ENCODE peak calls at places on chromosome 5, in eight cellular contexts. V is CD4-positive, alpha-beta memory T cell; H is fibroblast of lung; G is tibial artery; E is GM12878; Q is AG04450; A is PC-3; D is HCT116. C is an unnamed sample.

GRCh38 chr5:38529955-38530644 is 26.3 kb downstream of the LIFR start:
- DNase-seq in A (no peak), E (no peak), Q (no peak), V (no peak), G (no peak), H (no peak), D (no peak), C (no peak)

GRCh38 chr5:59065551-59065950 is 482.7 kb downstream of the RAB3C start:
- DNase-seq in E (no peak), G (no peak), D (no peak), V (no peak), H (peak; percentile 53), A (peak; percentile 73), Q (no peak), C (no peak)

GRCh38 chr5:163460562-163461176 is at the start of gene HMMR:
- DNase-seq in E (no peak), V (no peak), G (no peak), H (peak; percentile 44), Q (no peak), D (no peak), A (peak; percentile 23), C (no peak)

GRCh38 chr5:72630721-72631120 is 123.5 kb upstream of the ZNF366 start:
- DNase-seq in G (no peak), D (no peak), V (no peak), H (no peak), A (no peak), E (no peak), Q (no peak), C (no peak)

GRCh38 chr5:537098-537497 is 12.8 kb upstream of the SLC9A3 start:
- DNase-seq in Q (no peak), V (no peak), H (no peak), D (no peak), E (no peak), G (no peak), A (no peak), C (no peak)

GRCh38 chr5:132425009-132425937 is 55.8 kb downstream of the SLC22A5 start:
- DNase-seq in H (peak; percentile 94), V (peak; percentile 67), Q (no peak), E (peak; percentile 93), A (peak; percentile 53), D (no peak), G (no peak), C (peak; percentile 88)

GRCh38 chr5:17395106-17395505 is 102.9 kb upstream of the TAF11L2 start:
- DNase-seq in V (no peak), D (no peak), A (no peak), E (no peak), G (no peak), Q (no peak), H (no peak), C (no peak)

GRCh38 chr5:12920527-12920926 is 1016.3 kb upstream of the CTNND2 start:
- DNase-seq in Q (no peak), A (peak; percentile 55), E (no peak), D (no peak), G (no peak), H (no peak), V (no peak), C (no peak)

GRCh38 chr5:138210985-138211384 is 2.1 kb downstream of the CDC23 start:
- DNase-seq in G (no peak), H (no peak), E (no peak), D (no peak), V (no peak), Q (no peak), A (no peak), C (no peak)

GRCh38 chr5:14171091-14171490 is 27.9 kb downstream of the TRIO start:
- DNase-seq in H (peak; percentile 59), A (no peak), V (no peak), E (no peak), Q (no peak), G (no peak), D (no peak), C (no peak)
- H3K27ac ChIP-seq in H (no peak overlapping the region), A (no peak overlapping the region), V (no peak overlapping the region), E (peak overlapping the region; percentile 91), Q (peak overlapping the region; percentile 78), G (no peak overlapping the region), D (no peak overlapping the region), C (no peak overlapping the region)

DNA sequence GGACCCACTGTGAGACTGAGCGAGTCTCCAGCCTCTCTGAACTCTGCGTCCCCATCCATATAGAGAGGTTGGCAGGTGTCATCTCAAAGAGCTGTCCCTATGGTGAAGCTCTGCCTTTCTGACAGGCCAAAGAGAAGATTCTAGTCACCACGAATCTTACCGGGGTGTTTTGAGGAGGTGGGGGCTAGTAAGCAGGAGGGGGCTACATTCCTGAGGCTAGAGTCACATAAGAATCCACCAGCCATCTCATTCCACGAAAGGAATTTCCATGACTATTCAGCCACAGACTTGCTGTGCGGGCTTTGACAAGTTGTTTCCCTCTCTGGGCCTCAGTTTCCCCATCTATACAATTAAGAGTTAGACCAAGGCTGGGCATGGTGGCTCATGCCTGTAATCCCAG is 16.3 kb downstream of the PDGFRB start:
- DNase-seq in V (no peak), A (no peak), Q (peak; percentile 70), G (no peak), E (no peak), D (no peak), H (peak; percentile 97), C (no peak)
- H3K27ac ChIP-seq in V (no peak overlapping the region), A (no peak overlapping the region), Q (peak overlapping the region; percentile 100), G (peak overlapping the region; percentile 98), E (no peak overlapping the region), D (no peak overlapping the region), H (peak overlapping the region; percentile 99), C (no peak overlapping the region)

GRCh38 chr5:142275496-142275895 is 49.3 kb downstream of the SPRY4 start:
- DNase-seq in G (peak; percentile 28), Q (no peak), V (no peak), A (peak; percentile 40), H (no peak), D (peak; percentile 69), E (no peak), C (peak; percentile 90)
- H3K27ac ChIP-seq in G (no peak overlapping the region), Q (no peak overlapping the region), V (no peak overlapping the region), A (no peak overlapping the region), H (no peak overlapping the region), D (peak overlapping the region; percentile 11), E (no peak overlapping the region), C (peak overlapping the region; percentile 26)

GRCh38 chr5:103375356-103375755 is 116.8 kb downstream of the MACIR start:
- DNase-seq in H (peak; percentile 82), D (no peak), V (no peak), E (no peak), G (no peak), Q (peak; percentile 81), A (peak; percentile 77), C (no peak)
- H3K27ac ChIP-seq in H (no peak overlapping the region), D (no peak overlapping the region), V (no peak overlapping the region), E (no peak overlapping the region), G (no peak overlapping the region), Q (no peak overlapping the region), A (no peak overlapping the region), C (no peak overlapping the region)

DNA sequence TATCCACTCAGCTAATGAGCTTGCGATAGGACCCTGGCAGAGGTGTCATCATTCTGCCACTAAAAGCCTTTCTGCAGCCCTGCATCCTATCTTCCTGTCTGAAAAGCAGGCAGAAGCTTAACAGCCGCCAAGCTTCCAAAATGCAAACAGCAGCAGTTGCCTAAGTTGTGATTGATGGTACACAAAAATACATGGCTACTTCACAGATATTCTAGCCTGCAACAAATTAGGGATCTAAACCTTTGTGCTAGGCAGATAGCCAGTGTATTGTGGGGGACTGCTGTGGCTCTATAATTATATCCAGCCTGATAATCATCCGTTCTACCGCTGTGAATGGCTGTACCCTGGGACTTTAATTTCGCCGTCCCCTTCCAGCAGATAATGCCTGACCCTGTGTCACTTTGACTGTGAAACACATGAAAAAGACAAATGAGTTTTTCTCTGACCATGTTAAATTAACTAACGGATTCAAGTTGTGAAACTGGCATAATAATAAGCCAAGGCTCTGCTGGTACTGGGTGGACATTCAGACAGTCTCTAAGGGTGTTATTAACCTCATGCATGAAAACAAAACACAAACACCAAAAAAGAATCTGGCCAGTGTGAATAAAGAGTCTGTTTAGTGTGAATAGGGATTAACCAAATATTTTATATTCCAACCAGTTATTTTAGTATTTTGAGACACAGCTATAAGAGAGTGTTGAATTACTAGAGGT is 45.9 kb downstream of the SEMA6A start:
- DNase-seq in G (no peak), H (no peak), E (no peak), Q (no peak), V (no peak), D (no peak), A (no peak), C (no peak)
- H3K27ac ChIP-seq in G (no peak overlapping the region), H (no peak overlapping the region), E (no peak overlapping the region), Q (no peak overlapping the region), V (no peak overlapping the region), D (no peak overlapping the region), A (no peak overlapping the region), C (no peak overlapping the region)

DNA sequence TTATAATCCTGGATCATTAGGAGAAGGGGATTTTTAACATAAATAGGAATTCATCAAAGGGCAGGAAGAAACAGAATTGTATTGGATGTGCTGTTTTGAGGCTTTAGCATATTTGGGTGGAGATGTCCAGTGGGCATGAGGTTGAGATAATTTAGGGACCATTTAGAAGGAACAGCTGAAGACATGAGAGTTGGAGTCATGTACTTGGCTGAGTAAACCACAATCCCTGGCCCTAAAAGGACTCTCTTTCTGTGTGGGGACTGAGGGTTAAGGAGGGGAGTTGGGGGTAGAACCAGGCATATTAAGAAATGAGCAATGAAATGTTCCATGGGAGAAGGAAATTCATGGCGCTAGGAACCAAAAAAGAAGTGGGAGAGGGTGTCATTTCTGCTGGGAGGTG is 61.5 kb downstream of the DCP2 start:
- DNase-seq in V (no peak), D (no peak), H (no peak), Q (no peak), E (no peak), G (no peak), A (no peak), C (no peak)
- H3K27ac ChIP-seq in V (no peak overlapping the region), D (no peak overlapping the region), H (no peak overlapping the region), Q (no peak overlapping the region), E (no peak overlapping the region), G (no peak overlapping the region), A (peak overlapping the region; percentile 79), C (peak overlapping the region; percentile 91)

GRCh38 chr5:146283344-146283761 is 55.3 kb upstream of the POU4F3 start:
- DNase-seq in Q (peak; percentile 81), V (no peak), A (peak; percentile 97), D (peak; percentile 86), E (no peak), H (peak; percentile 97), G (no peak), C (peak; percentile 46)

GRCh38 chr5:146284016-146284415 is 54.6 kb upstream of the POU4F3 start:
- DNase-seq in H (peak; percentile 10), Q (no peak), D (no peak), G (no peak), A (peak; percentile 87), V (no peak), E (no peak), C (peak; percentile 5)
- H3K27ac ChIP-seq in H (no peak overlapping the region), Q (no peak overlapping the region), D (peak overlapping the region; percentile 75), G (peak overlapping the region; percentile 41), A (peak overlapping the region; percentile 84), V (no peak overlapping the region), E (no peak overlapping the region), C (peak overlapping the region; percentile 79)

DNA sequence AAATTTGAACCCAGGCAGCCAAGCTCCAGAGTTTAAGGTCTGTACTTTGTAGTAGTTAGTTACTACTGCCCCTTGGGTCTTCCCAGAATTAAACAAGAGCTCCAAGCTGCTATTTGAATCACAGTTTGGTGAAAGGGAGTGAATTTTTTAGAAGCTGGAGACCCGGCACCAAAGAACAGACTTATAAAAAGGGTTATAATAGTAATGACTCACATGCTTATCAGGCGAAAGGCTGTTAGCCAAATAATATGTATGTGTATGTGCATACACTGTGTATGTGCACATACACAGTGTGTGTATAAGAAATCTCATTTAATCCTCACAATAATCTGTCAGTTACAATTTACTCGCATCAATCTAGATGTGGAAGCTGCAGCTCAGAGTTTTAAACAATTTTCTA is 59.5 kb upstream of the ITGA1 start:
- DNase-seq in E (no peak), G (no peak), Q (no peak), D (no peak), H (no peak), A (peak; percentile 43), V (no peak), C (no peak)
- H3K27ac ChIP-seq in E (no peak overlapping the region), G (peak overlapping the region; percentile 10), Q (no peak overlapping the region), D (no peak overlapping the region), H (no peak overlapping the region), A (peak overlapping the region; percentile 100), V (no peak overlapping the region), C (peak overlapping the region; percentile 66)